ENCODE peak calls at places on chromosomes 16 and 17, in four cellular contexts. W is fibroblast of the aortic adventitia, N is transverse colon, H is ovary. J is an unnamed sample.

GRCh38 chr17:67289174-67289876 is 44.3 kb upstream of the HELZ start:
- DNase-seq in W (peak), N (peak), H (peak), J (peak)

GRCh38 chr16:27690604-27691003 is 140.7 kb downstream of the KATNIP start:
- DNase-seq in W (peak), N (peak), H (no peak), J (peak)

GRCh38 chr17:73747221-73748002 is 103.2 kb upstream of the SDK2 start:
- DNase-seq in W (no peak), N (no peak), H (no peak), J (no peak)

GRCh38 chr16:21667575-21667974 is 3.8 kb downstream of the OTOA start:
- DNase-seq in W (no peak), N (no peak), H (no peak), J (no peak)

GRCh38 chr16:31273676-31274075 is 13.9 kb downstream of the ITGAM start:
- DNase-seq in W (peak), N (no peak), H (no peak), J (peak)

GRCh38 chr16:14373406-14373805 is 256.7 kb downstream of the PARN start:
- DNase-seq in W (no peak), N (no peak), H (no peak), J (no peak)

GRCh38 chr16:8798174-8798527 is 512 bp downstream of the PMM2 start:
- DNase-seq in W (peak), N (no peak), H (no peak), J (peak)

GRCh38 chr17:41486809-41487530 is 2.7 kb downstream of the KRT36 start:
- DNase-seq in W (no peak), N (peak), H (no peak), J (no peak)

GRCh38 chr17:48044851-48045250 is 3.3 kb upstream of the NFE2L1 start:
- DNase-seq in W (no peak), N (no peak), H (no peak), J (no peak)

GRCh38 chr17:48554412-48555090 is 9.6 kb upstream of the HOXB2 start:
- DNase-seq in W (peak), N (no peak), H (no peak), J (no peak)

GRCh38 chr16:79845734-79846135 is 245.2 kb upstream of the MAF start:
- DNase-seq in W (no peak), N (no peak), H (no peak), J (no peak)

GRCh38 chr16:75073551-75074414 is 42.8 kb downstream of the LDHD start:
- DNase-seq in W (no peak), N (no peak), H (no peak), J (no peak)

GRCh38 chr17:58153046-58153445 is 4.9 kb downstream of the OR4D1 start:
- DNase-seq in W (no peak), N (peak), H (no peak), J (no peak)

GRCh38 chr17:49843774-49844350 is 4.0 kb downstream of the TAC4 start:
- DNase-seq in W (no peak), N (no peak), H (no peak), J (no peak)

GRCh38 chr16:75320435-75320834 is 69.0 kb upstream of the BCAR1 start:
- DNase-seq in W (no peak), N (no peak), H (no peak), J (peak)

GRCh38 chr17:73863761-73864535 is 219.7 kb upstream of the SDK2 start:
- DNase-seq in W (no peak), N (no peak), H (no peak), J (no peak)

GRCh38 chr17:12627177-12627629 is 38.5 kb upstream of the MYOCD start:
- DNase-seq in W (peak), N (no peak), H (peak), J (peak)

GRCh38 chr16:71459510-71459909 is 2.5 kb downstream of the ZNF23 start:
- DNase-seq in W (no peak), N (no peak), H (no peak), J (peak)
- H3K4me3 ChIP-seq in W (no peak), N (no peak), H (no peak), J (peak)

GRCh38 chr16:69093974-69094373 is 11.5 kb upstream of the HAS3 start:
- DNase-seq in W (no peak), N (no peak), H (no peak), J (no peak)
- H3K4me3 ChIP-seq in W (no peak), N (no peak), H (no peak), J (no peak)

GRCh38 chr17:31560836-31561235 is 169.4 kb downstream of the RAB11FIP4 start:
- DNase-seq in W (no peak), N (no peak), H (no peak), J (peak)

GRCh38 chr17:31564291-31564690 is 172.8 kb downstream of the RAB11FIP4 start:
- DNase-seq in W (no peak), N (no peak), H (no peak), J (no peak)

GRCh38 chr17:31559647-31560501 is 168.4 kb downstream of the RAB11FIP4 start:
- DNase-seq in W (no peak), N (no peak), H (peak), J (peak)

GRCh38 chr17:31562447-31562846 is 171.0 kb downstream of the RAB11FIP4 start:
- DNase-seq in W (no peak), N (no peak), H (no peak), J (no peak)

GRCh38 chr17:31561469-31562412 is 170.3 kb downstream of the RAB11FIP4 start:
- DNase-seq in W (peak), N (no peak), H (no peak), J (peak)
- H3K4me3 ChIP-seq in W (peak), N (peak), H (no peak), J (peak)

GRCh38 chr16:73063854-73064226 is 15.9 kb upstream of the ZFHX3 start:
- DNase-seq in W (no peak), N (no peak), H (no peak), J (no peak)

GRCh38 chr16:73063284-73063733 is 15.4 kb upstream of the ZFHX3 start:
- DNase-seq in W (no peak), N (no peak), H (no peak), J (no peak)

GRCh38 chr16:73064227-73064995 is 16.5 kb upstream of the ZFHX3 start:
- DNase-seq in W (peak), N (no peak), H (no peak), J (peak)

GRCh38 chr16:73060948-73061495 is 13.1 kb upstream of the ZFHX3 start:
- DNase-seq in W (no peak), N (no peak), H (no peak), J (no peak)

DNA sequence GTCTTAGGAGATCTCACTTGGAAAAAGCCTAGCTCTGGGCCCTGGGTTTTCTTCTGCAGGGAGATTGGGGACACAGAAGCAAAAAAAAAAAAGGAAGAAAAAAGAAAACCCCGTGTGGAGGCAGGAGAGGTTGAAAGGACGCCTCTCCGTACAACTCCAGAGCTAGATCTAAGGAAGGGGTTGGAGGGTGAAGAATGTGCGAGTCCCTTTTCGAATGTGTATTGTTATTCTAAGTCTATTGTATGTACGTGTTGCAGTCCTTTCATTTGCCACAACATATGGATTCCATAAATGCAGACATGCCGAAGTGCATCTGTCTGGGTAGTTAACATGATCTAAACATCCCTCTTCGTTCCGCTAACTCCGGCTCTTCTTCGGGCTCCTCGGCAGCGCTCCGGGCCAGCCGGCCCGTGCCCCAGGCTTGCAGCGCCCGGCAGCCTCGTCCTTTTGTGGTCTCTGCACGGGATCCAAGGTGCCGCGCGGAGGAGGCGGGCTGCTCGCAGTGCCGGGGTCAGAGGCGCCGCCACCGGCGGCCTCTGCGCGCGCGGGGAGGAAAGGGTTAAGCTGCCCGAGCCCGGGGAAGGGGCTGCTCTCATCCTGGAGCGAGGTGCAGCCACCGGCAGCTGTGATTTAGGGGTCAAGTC is 14.8 kb upstream of the ZFHX3 start:
- DNase-seq in W (no peak), N (no peak), H (no peak), J (no peak)
- H3K4me3 ChIP-seq in W (no peak), N (peak), H (no peak), J (peak)

DNA sequence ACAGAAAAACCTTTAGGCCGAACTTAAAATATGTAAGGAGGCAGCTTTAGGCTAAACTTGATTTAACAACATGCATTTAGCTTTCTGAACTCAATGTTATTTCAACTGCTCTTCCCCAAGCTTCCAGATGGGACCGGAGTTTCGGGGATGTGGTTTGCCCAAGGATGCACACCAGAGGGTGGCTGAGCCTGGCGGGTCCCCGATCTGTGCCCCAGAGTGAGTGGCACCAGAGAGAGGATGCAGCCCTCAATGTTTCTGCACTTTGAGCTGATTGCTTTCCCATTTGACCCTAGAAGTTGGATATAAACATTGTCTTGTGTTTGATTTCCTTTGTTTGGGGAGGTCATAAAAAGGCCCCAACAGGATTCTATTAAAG is 348.0 kb upstream of the TNRC6C start:
- DNase-seq in W (no peak), N (no peak), H (no peak), J (no peak)
- H3K4me3 ChIP-seq in W (no peak), N (peak), H (peak), J (peak)